ENCODE peak calls at places on chromosomes 16 and 17, in six cellular contexts. P, F, X, K, C and E are unnamed samples.

GRCh38 chr16:70591609-70592008 is 54.8 kb upstream of the IL34 start:
- DNase-seq in P (no peak), F (no peak), X (no peak), K (no peak), C (no peak), E (no peak)

GRCh38 chr16:9072806-9073341 is 18.6 kb upstream of the HAPSTR1 start:
- DNase-seq in P (no peak), F (peak; percentile 90), X (no peak), K (peak; percentile 94), C (peak; percentile 66), E (peak; percentile 70)

GRCh38 chr17:9566067-9566466 is 9.6 kb downstream of the STX8 start:
- DNase-seq in P (no peak), F (no peak), X (no peak), K (no peak), C (no peak), E (no peak)

GRCh38 chr16:78577597-78577996 is 478.1 kb downstream of the WWOX start:
- DNase-seq in P (no peak), F (no peak), X (peak; percentile 3), K (no peak), C (no peak), E (no peak)

GRCh38 chr17:44345497-44346026 is 460 bp downstream of the GRN start:
- DNase-seq in P (no peak), F (peak; percentile 58), X (peak; percentile 26), K (peak; percentile 61), C (peak; percentile 32), E (no peak)

GRCh38 chr17:44543213-44543904 is 13.9 kb upstream of the FZD2 start:
- DNase-seq in P (no peak), F (peak; percentile 80), X (no peak), K (peak; percentile 64), C (peak; percentile 86), E (peak; percentile 86)

GRCh38 chr17:39069114-39069756 is 82.2 kb downstream of the PLXDC1 start:
- DNase-seq in P (no peak), F (peak; percentile 70), X (no peak), K (peak; percentile 53), C (peak; percentile 46), E (no peak)

GRCh38 chr16:66952430-66953139 is 8.5 kb upstream of the CES3 start:
- DNase-seq in P (no peak), F (no peak), X (no peak), K (no peak), C (no peak), E (no peak)

GRCh38 chr16:53712065-53712464 is 8.1 kb downstream of the FTO start:
- DNase-seq in P (no peak), F (no peak), X (no peak), K (no peak), C (no peak), E (no peak)

GRCh38 chr17:61408151-61409041 is 8.8 kb downstream of the TBX2 start:
- DNase-seq in P (peak; percentile 48), F (peak; percentile 57), X (no peak), K (no peak), C (no peak), E (no peak)

GRCh38 chr16:79537584-79537983 is 63.0 kb downstream of the MAF start:
- DNase-seq in P (no peak), F (no peak), X (no peak), K (no peak), C (no peak), E (no peak)

GRCh38 chr16:55248494-55248893 is 75.5 kb upstream of the IRX6 start:
- DNase-seq in P (no peak), F (no peak), X (no peak), K (no peak), C (no peak), E (no peak)

GRCh38 chr17:67456103-67456502 is 79.0 kb downstream of the PITPNC1 start:
- DNase-seq in P (no peak), F (no peak), X (no peak), K (no peak), C (no peak), E (no peak)

GRCh38 chr17:76884995-76885896 is 17.0 kb downstream of the MGAT5B start:
- DNase-seq in P (no peak), F (no peak), X (no peak), K (no peak), C (no peak), E (no peak)

GRCh38 chr16:10635367-10636021 is 55.1 kb upstream of the EMP2 start:
- DNase-seq in P (no peak), F (no peak), X (no peak), K (no peak), C (no peak), E (no peak)

GRCh38 chr16:12293913-12294312 is 317.4 kb downstream of the SNX29 start:
- DNase-seq in P (no peak), F (no peak), X (no peak), K (no peak), C (no peak), E (no peak)

GRCh38 chr16:30767767-30768465 is 5.8 kb downstream of the RNF40 start:
- DNase-seq in P (no peak), F (no peak), X (no peak), K (no peak), C (no peak), E (no peak)

GRCh38 chr17:59506907-59507726 is 58.3 kb upstream of the DHX40 start:
- DNase-seq in P (no peak), F (peak; percentile 39), X (no peak), K (peak; percentile 53), C (peak; percentile 23), E (no peak)

GRCh38 chr16:89289428-89290395 is 72.2 kb downstream of the ZNF778 start:
- DNase-seq in P (peak; percentile 87), F (peak; percentile 73), X (peak; percentile 53), K (peak; percentile 68), C (peak; percentile 54), E (no peak)

GRCh38 chr17:80586464-80587228 is 42.0 kb downstream of the RPTOR start:
- DNase-seq in P (peak; percentile 84), F (no peak), X (no peak), K (no peak), C (peak; percentile 96), E (no peak)

GRCh38 chr16:54507091-54507490 is 220.5 kb upstream of the IRX3 start:
- DNase-seq in P (no peak), F (no peak), X (no peak), K (no peak), C (no peak), E (no peak)

GRCh38 chr16:22092143-22092933 is at the start of gene VWA3A:
- DNase-seq in P (no peak), F (peak; percentile 56), X (no peak), K (peak; percentile 41), C (peak; percentile 40), E (peak; percentile 33)

GRCh38 chr17:34990921-34991365 is 10.6 kb downstream of the LIG3 start:
- DNase-seq in P (no peak), F (no peak), X (no peak), K (peak; percentile 6), C (no peak), E (no peak)

GRCh38 chr16:14077918-14078317 is 6.8 kb downstream of the MRTFB start:
- DNase-seq in P (no peak), F (no peak), X (no peak), K (no peak), C (no peak), E (no peak)

GRCh38 chr17:81018044-81018802 is 16.7 kb upstream of the BAIAP2 start:
- DNase-seq in P (peak; percentile 50), F (peak; percentile 36), X (no peak), K (peak; percentile 21), C (no peak), E (no peak)

GRCh38 chr17:12410721-12411120 is 255.0 kb upstream of the MYOCD start:
- DNase-seq in P (no peak), F (no peak), X (no peak), K (no peak), C (no peak), E (no peak)

GRCh38 chr17:7177954-7178477 is 1.2 kb downstream of the ASGR1 start:
- DNase-seq in P (no peak), F (no peak), X (no peak), K (peak; percentile 40), C (no peak), E (no peak)

DNA sequence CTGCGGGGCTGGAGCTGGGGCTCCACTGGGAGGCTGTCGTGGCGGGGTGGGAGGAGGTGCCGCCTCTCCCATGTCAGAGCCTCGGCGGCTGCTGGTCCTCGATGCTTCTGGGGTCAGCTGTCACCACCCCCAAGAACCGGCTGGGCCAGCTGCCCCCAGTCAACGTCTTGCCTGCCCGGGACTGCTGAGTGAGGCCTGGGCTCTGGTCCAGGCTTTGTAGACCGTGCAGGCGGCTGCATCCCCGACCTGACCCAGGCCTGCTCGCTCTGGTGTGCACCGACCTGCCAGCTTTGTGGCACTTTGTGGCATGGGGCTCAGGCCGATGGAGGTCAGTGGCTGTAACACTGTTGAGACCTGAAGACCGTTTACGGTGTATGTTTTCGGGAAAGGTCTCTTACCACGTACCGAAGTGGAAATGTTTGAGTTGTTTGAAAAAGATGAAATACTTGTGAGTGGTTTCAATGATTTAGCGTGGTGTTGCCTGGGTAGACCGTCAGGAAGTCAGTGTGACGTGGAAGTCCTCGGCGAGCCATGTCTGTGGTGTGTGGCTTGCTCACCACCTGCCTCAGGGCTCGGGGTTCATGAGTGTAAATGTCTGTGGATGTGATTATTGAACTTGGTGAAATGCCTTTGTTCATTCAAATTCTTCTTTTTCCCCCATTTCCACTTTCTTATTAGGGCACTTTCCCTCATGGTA is 53.2 kb upstream of the ZNF750 start:
- DNase-seq in P (peak; percentile 60), F (no peak), X (peak; percentile 58), K (no peak), C (no peak), E (no peak)
- H3K4me3 ChIP-seq in P (no peak overlapping the region), F (no peak overlapping the region), X (no peak overlapping the region), K (no peak overlapping the region), C (no peak overlapping the region), E (no peak overlapping the region)

GRCh38 chr17:4899341-4900230 is at the start of gene C17orf107:
- DNase-seq in P (peak; percentile 83), F (peak; percentile 79), X (peak; percentile 90), K (peak; percentile 93), C (peak; percentile 58), E (no peak)
- H3K4me3 ChIP-seq in P (peak within 1 kb of the TSS; percentile 64), F (peak within 1 kb of the TSS; percentile 54), X (peak within 1 kb of the TSS; percentile 51), K (peak within 1 kb of the TSS; percentile 51), C (peak within 1 kb of the TSS; percentile 57), E (peak within 1 kb of the TSS; percentile 62)

DNA sequence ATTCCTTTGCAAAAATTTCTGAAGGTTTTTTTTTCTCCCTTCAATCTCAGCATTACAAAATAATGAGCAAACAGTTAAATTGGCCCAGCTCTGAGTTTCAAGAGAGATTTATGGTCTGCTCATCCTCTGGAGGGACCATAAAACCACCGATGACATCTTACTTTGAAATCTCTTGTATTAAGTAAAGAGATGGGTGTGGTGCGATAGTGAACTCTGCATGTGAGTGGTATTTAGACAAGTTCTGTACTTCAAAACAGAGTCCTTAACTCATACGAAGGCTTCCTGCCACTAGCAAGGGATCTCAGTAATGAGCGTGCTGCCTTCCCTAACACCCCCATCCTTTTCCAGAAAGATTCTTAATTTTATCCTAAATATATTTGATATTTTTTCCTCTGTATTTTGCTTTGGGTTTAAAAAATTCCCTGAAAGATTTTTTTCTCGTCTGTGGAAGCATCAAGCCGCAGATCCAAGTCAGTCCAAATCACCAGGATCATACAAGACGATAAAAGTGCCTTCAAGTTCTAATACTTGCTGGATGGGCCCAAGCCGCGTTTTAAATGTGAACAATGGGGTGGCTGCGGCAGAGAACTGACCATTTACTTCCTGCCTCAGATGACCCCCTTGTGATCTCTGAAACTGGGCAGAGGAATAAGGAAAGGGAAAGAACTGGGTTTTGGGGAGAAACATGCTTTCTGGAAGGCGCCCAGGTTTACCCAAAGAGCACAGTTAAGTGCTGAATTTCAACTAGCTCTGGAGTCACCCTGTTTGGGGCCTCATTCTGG is 1.9 kb downstream of the FAM20A start:
- DNase-seq in P (no peak), F (no peak), X (no peak), K (peak; percentile 97), C (no peak), E (no peak)
- H3K4me3 ChIP-seq in P (peak overlapping the region; percentile 73), F (peak overlapping the region; percentile 77), X (no peak overlapping the region), K (peak overlapping the region; percentile 78), C (no peak overlapping the region), E (no peak overlapping the region)

GRCh38 chr17:64016974-64017373 is 3.5 kb downstream of the ICAM2 start:
- DNase-seq in P (no peak), F (no peak), X (no peak), K (no peak), C (no peak), E (no peak)
- H3K4me3 ChIP-seq in P (peak overlapping the region; percentile 22), F (no peak overlapping the region), X (peak overlapping the region; percentile 52), K (no peak overlapping the region), C (no peak overlapping the region), E (no peak overlapping the region)